ENCODE peak calls at places on chromosomes 5 and 9, in five cellular contexts. X is HepG2, N is K562, O is SK-N-SH, B is GM12878. D is an unnamed sample.
A peak's percentile ranks its signal among the peaks of the same experiment; 100 is the strongest.

GRCh38 chr9:122226758-122227575 is 1.8 kb downstream of the LHX6 start:
- DNase-seq in X (no peak), N (no peak), O (peak; percentile 69), B (no peak), D (no peak)

GRCh38 chr9:34250721-34251120 is 71.9 kb downstream of the UBAP1 start:
- DNase-seq in X (no peak), N (no peak), O (no peak), B (no peak), D (no peak)

GRCh38 chr5:149211566-149211965 is 60.1 kb upstream of the AFAP1L1 start:
- DNase-seq in X (no peak), N (no peak), O (no peak), B (no peak), D (peak; percentile 73)

GRCh38 chr5:73892806-73893205 is 266.8 kb downstream of the ARHGEF28 start:
- DNase-seq in X (no peak), N (no peak), O (no peak), B (no peak), D (peak; percentile 96)

GRCh38 chr5:80625230-80625629 is 29.2 kb upstream of the MSH3 start:
- DNase-seq in X (no peak), N (no peak), O (no peak), B (no peak), D (no peak)

GRCh38 chr9:37992924-37993349 is 76.1 kb downstream of the SHB start:
- DNase-seq in X (no peak), N (peak; percentile 58), O (no peak), B (no peak), D (no peak)

GRCh38 chr5:55467862-55468551 is 66.8 kb downstream of the PLPP1 start:
- DNase-seq in X (no peak), N (no peak), O (no peak), B (no peak), D (no peak)

GRCh38 chr5:140403613-140404012 is 2.0 kb downstream of the ANKHD1 start:
- DNase-seq in X (no peak), N (no peak), O (no peak), B (no peak), D (no peak)

GRCh38 chr5:88545348-88545747 is 276.7 kb upstream of the TMEM161B start:
- DNase-seq in X (no peak), N (no peak), O (no peak), B (no peak), D (no peak)

GRCh38 chr9:89537166-89537565 is 39.3 kb upstream of the SEMA4D start:
- DNase-seq in X (no peak), N (no peak), O (peak; percentile 75), B (no peak), D (no peak)

GRCh38 chr5:174501461-174502069 is 222.8 kb upstream of the MSX2 start:
- DNase-seq in X (no peak), N (no peak), O (no peak), B (no peak), D (peak; percentile 57)

GRCh38 chr5:87906962-87907361 is 361.7 kb downstream of the TMEM161B start:
- DNase-seq in X (no peak), N (no peak), O (no peak), B (no peak), D (no peak)

GRCh38 chr9:87479801-87480201 is 17.9 kb upstream of the DAPK1 start:
- DNase-seq in X (peak; percentile 50), N (peak; percentile 42), O (no peak), B (peak; percentile 86), D (no peak)

GRCh38 chr5:151288180-151288579 is 15.4 kb downstream of the SLC36A3 start:
- DNase-seq in X (peak; percentile 6), N (peak; percentile 16), O (no peak), B (no peak), D (no peak)

GRCh38 chr5:151602806-151603205 is 11.7 kb upstream of the FAT2 start:
- DNase-seq in X (no peak), N (no peak), O (no peak), B (no peak), D (no peak)

GRCh38 chr9:130137870-130138653 is 34.1 kb upstream of the NCS1 start:
- DNase-seq in X (no peak), N (peak; percentile 85), O (no peak), B (no peak), D (peak; percentile 98)

GRCh38 chr9:92176068-92176799 is 61.0 kb upstream of the SPTLC1 start:
- DNase-seq in X (no peak), N (no peak), O (no peak), B (no peak), D (no peak)

GRCh38 chr9:129075996-129076639 is 4.8 kb upstream of the DOLPP1 start:
- DNase-seq in X (no peak), N (no peak), O (no peak), B (no peak), D (no peak)

GRCh38 chr5:157538311-157538710 is 37.3 kb downstream of the ADAM19 start:
- DNase-seq in X (no peak), N (no peak), O (no peak), B (no peak), D (no peak)

GRCh38 chr5:96651948-96652753 is 10.0 kb upstream of the CAST start:
- DNase-seq in X (no peak), N (peak; percentile 45), O (peak; percentile 11), B (no peak), D (no peak)

GRCh38 chr9:35293381-35293780 is 131.6 kb downstream of the UNC13B start:
- DNase-seq in X (no peak), N (no peak), O (no peak), B (no peak), D (no peak)

GRCh38 chr5:151577566-151577965 is 13.6 kb downstream of the FAT2 start:
- DNase-seq in X (no peak), N (no peak), O (no peak), B (no peak), D (no peak)

GRCh38 chr9:3948826-3949578 is 350.9 kb downstream of the GLIS3 start:
- DNase-seq in X (no peak), N (no peak), O (no peak), B (no peak), D (peak; percentile 77)

GRCh38 chr5:144139586-144139985 is 30.9 kb downstream of the YIPF5 start:
- DNase-seq in X (no peak), N (no peak), O (no peak), B (no peak), D (peak; percentile 37)

GRCh38 chr5:136066705-136067271 is 38.0 kb downstream of the TGFBI start:
- DNase-seq in X (peak; percentile 73), N (no peak), O (no peak), B (no peak), D (peak; percentile 77)
- TF ChIP-seq MXI1 in X (no peak), N (no peak), O (no peak), B (no peak), D (no peak)

GRCh38 chr9:72150172-72150571 is 932 bp downstream of the GDA start:
- DNase-seq in X (no peak), N (no peak), O (no peak), B (no peak), D (no peak)

GRCh38 chr9:72147676-72148075 is 1.6 kb upstream of the GDA start:
- DNase-seq in X (no peak), N (no peak), O (no peak), B (no peak), D (no peak)

GRCh38 chr9:72150653-72151052 is 1.4 kb downstream of the GDA start:
- DNase-seq in X (no peak), N (no peak), O (no peak), B (no peak), D (no peak)

GRCh38 chr9:72151099-72151498 is 1.9 kb downstream of the GDA start:
- DNase-seq in X (no peak), N (no peak), O (no peak), B (no peak), D (no peak)

GRCh38 chr9:72149231-72149975 is at the start of gene GDA:
- DNase-seq in X (no peak), N (no peak), O (no peak), B (no peak), D (no peak)
- H3K4me2 ChIP-seq in X (peak within 1 kb of the TSS; percentile 71), N (no peak within 1 kb of the TSS), O (no peak within 1 kb of the TSS), B (no peak within 1 kb of the TSS), D (no peak within 1 kb of the TSS)

GRCh38 chr9:114619205-114619758 is 8.2 kb downstream of the TMEM268 start:
- DNase-seq in X (no peak), N (no peak), O (no peak), B (no peak), D (no peak)
- TF ChIP-seq MXI1 in X (no peak), N (no peak), O (no peak), B (no peak), D (no peak)

GRCh38 chr5:172055421-172055820 is 49.0 kb upstream of the FBXW11 start:
- DNase-seq in X (no peak), N (no peak), O (no peak), B (no peak), D (no peak)
- H3K4me2 ChIP-seq in X (no peak overlapping the region), N (no peak overlapping the region), O (no peak overlapping the region), B (no peak overlapping the region), D (no peak overlapping the region)

GRCh38 chr5:66343370-66344071 is 199.4 kb downstream of the SREK1 start:
- DNase-seq in X (no peak), N (no peak), O (no peak), B (no peak), D (no peak)
- TF ChIP-seq MXI1 in X (no peak), N (no peak), O (no peak), B (no peak), D (no peak)